ENCODE peak calls at places on chromosomes 3 and 15, in nine cellular contexts. U is OCI-LY7; Q is stomach; O is iPS DF 6.9; Z is adrenal gland; C is spleen; F is tibial nerve; N is ovary; K is effector memory CD4-positive, alpha-beta T cell. H is an unnamed sample. For H3K4me1 and H3K36me3, the result is how much of the 10 kb centered on the place peaks cover.

GRCh38 chr15:70068783-70069565 is 28.7 kb downstream of the TLE3 start:
- DNase-seq in C (no peak), U (no peak), K (no peak), Z (no peak), O (no peak), F (no peak), N (no peak), Q (peak), H (no peak)

GRCh38 chr3:188940213-188940914 is 231.4 kb upstream of the TPRG1 start:
- DNase-seq in F (no peak), O (no peak), N (no peak), U (no peak), C (no peak), Q (no peak), Z (no peak), K (no peak), H (no peak)

GRCh38 chr15:69983696-69984265 is 113.9 kb downstream of the TLE3 start:
- DNase-seq in U (no peak), K (no peak), C (no peak), F (no peak), N (no peak), Z (no peak), O (no peak), Q (no peak), H (no peak)

GRCh38 chr3:94049267-94049666 is 13.4 kb downstream of the DHFR2 start:
- DNase-seq in C (no peak), N (no peak), O (no peak), K (no peak), U (no peak), Z (no peak), Q (no peak), F (no peak), H (no peak)

GRCh38 chr3:23859012-23859743 is 53.4 kb downstream of the UBE2E1 start:
- DNase-seq in O (no peak), U (no peak), C (no peak), Q (no peak), K (no peak), N (peak), Z (peak), F (no peak), H (no peak)

GRCh38 chr3:137642305-137642704 is 121.8 kb upstream of the SOX14 start:
- DNase-seq in N (no peak), K (no peak), U (no peak), O (no peak), C (no peak), Z (no peak), Q (no peak), F (no peak), H (no peak)

GRCh38 chr15:82159922-82160321 is 102.6 kb downstream of the EFL1 start:
- DNase-seq in U (no peak), Q (no peak), O (no peak), Z (peak), F (no peak), C (no peak), N (no peak), K (no peak), H (no peak)

GRCh38 chr15:76973362-76973743 is 21.6 kb upstream of the PSTPIP1 start:
- DNase-seq in C (no peak), O (peak), F (no peak), N (no peak), U (peak), K (peak), Z (no peak), Q (no peak), H (peak)

GRCh38 chr3:149009732-149010131 is 18.4 kb downstream of the GYG1 start:
- DNase-seq in K (peak), U (no peak), F (no peak), N (no peak), O (no peak), C (no peak), Q (no peak), Z (no peak), H (no peak)

GRCh38 chr3:191963182-191963581 is 502.2 kb downstream of the PYDC2 start:
- DNase-seq in Z (no peak), U (no peak), K (no peak), F (no peak), O (peak), N (no peak), Q (no peak), C (no peak), H (no peak)

DNA sequence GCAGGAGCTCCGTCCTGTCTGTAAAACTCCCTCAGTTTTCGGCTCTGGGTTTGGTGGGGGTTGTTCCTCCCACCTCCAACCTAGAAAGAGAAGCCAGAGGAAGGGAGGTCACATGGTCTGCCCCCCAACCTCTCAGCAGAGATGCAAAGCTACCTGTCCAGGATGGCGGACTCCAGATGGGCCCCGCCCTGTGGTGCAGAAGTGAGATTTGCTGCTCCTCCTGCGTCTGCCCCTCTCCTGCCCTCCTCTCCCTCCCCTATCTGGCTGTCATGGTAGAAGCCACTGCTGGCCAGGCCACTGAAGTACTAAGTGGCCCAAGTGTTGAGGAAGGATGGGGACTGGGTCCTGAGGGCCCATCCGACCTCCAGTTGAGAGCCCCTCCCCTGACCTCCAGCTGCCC is 2.1 kb upstream of the SEMA3B start:
- DNase-seq in F (no peak), K (no peak), C (no peak), U (no peak), Z (no peak), Q (no peak), O (no peak), N (peak), H (no peak)
- H3K4me1 ChIP-seq in F (half or more), K (under half), C (under half), U (under half), Z (half or more), Q (half or more), O (under half), N (under half), H (half or more)

DNA sequence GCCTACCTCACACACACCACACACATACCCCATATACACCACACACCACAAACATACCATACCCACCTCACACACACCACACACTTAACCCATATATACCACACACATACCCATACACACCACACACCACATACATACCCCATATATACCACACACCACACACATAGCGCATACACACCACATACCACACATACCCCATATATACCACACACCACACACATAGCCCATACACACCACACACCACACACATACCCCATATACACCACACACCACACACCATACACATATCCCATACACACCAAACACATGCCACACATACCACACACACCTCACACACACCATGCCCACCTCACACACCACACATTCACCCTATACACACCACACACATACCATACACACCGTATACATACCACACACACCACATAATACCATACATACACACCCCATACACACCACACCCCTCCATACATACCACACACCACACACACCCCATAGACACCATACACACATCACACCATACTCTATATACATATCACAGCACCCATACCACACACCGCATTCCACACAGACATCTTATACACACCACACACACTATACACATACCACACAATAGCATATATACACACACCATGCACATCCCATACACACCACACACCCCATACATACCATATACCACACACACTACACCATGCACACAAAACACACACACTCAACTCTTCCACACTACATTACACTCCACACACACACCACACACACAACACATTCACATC is 29.5 kb downstream of the APBA2 start:
- DNase-seq in U (no peak), K (no peak), Q (no peak), Z (no peak), O (no peak), F (no peak), N (no peak), C (peak), H (no peak)
- H3K36me3 ChIP-seq in U (under half), K (under half), Q (under half), Z (under half), O (under half), F (under half), N (under half), C (under half), H (under half)

DNA sequence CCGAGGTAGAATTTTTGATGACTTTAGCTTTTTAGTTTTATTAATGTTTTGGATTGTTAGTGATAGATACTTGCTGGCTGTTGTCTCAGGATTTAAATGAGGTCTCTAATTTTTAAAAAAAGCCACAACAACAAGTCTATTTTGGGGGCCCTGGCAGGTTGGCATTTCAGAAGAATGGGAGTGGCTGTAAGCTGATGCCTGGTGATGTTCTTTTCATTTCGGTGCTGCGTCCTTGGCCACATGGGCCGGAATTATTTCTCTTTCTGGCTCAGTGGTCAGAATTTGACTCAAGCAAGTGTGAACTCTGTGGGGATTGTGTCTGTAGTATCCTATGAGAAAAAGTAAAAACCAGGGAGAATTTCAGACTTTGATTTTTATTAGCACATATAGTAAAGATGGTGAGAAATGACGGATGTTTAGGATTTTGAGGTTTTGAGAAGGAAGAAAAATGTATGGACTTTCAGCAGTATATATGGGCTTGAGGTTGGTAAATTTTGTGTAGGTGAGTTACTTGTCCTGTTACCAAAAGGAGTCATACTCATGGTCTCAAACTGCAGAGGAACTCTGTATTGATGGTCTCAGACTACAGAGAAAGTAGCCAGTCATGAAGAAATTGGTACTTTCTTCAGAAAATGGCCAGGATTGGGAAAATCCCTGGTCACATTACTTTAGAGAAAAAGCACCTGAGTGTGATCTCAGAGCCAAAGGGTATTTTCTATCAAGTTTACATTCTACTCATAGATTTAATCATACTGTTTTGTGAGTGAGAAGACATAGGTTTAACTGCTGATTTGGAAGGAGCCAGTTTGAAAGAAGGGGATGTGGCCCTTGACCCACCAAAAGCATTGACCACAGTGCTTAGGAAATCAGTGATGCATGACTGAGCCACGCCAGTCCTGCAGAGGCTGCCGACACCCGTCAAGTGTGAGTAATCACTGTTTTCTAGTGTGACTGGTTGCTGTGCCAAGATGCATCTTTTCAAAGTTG is 203.3 kb downstream of the AKAP13 start:
- DNase-seq in Z (no peak), N (no peak), F (no peak), Q (peak), C (no peak), O (no peak), U (peak), K (no peak), H (peak)
- H3K27ac ChIP-seq in Z (peak), N (peak), F (peak), Q (peak), C (peak), O (no peak), U (peak), K (peak), H (peak)

GRCh38 chr15:91871797-91872196 is 18.3 kb downstream of the SLCO3A1 start:
- DNase-seq in Z (no peak), F (no peak), Q (no peak), N (no peak), K (no peak), U (no peak), C (no peak), O (no peak), H (no peak)
- H3K4me1 ChIP-seq in Z (under half), F (under half), Q (under half), N (under half), K (under half), U (under half), C (under half), O (under half), H (half or more)

DNA sequence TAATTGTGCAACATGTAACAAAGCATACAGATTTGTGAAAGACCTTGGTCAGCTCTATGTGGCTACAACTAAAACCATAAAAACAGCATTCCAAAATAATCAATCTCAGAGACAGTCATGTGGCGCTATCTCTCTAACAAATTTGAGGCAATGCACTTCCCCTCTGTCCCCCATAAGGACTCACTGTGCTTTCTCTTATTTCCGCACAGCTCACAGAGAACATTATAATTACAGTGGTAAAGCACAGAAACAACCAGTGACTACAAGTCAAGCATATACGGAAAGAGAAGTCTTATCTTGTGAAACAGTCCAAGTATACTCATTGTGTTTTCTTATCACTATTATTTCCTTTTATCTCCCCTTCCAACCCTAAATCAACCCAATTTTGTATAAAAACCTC is 64.3 kb downstream of the RYK start:
- DNase-seq in Q (no peak), O (no peak), U (no peak), C (no peak), K (no peak), N (no peak), F (no peak), Z (no peak), H (no peak)
- H3K36me3 ChIP-seq in Q (under half), O (under half), U (under half), C (half or more), K (under half), N (under half), F (under half), Z (under half), H (under half)

DNA sequence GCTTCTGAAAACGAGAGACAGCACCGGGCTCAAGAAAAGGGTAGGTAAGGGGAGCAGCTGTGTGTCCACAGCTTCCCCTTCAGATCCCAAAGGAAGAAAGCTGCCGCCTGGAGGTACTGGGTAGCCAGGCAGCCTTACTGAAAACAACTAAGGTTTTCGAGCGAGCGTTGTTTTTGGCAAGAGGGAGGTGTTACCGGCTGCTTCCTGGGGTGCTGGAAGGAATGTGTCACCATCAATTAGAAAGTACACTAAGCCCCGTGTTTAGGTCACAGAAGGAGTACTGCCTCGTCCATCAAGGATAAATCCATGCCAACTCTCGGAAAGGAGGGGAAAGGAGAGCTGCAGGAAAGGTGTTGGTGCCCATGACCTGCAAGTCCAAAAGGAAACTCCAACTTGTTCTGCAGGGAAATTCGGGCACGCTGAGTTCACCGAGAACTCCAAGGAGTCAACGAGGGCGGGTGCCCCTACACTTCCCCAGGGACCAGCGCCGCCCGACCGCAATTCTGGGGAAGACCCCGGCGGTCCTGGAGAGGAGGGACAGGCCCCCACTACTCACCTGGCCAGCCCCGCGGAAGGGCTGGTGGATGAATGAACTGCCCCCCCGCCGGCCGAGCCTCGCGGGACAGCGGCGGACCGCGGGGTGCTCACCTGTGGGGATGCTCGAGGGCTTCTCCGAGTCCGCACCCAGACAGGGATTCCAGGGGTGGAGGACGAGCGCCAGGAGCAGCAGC is 586 bp downstream of the PLOD2 start:
- DNase-seq in K (no peak), O (peak), N (peak), U (no peak), F (peak), Z (peak), Q (peak), C (no peak), H (peak)
- H3K27ac ChIP-seq in K (no peak), O (no peak), N (peak), U (no peak), F (peak), Z (peak), Q (peak), C (peak), H (peak)

GRCh38 chr3:63964287-63965073 is 52.3 kb upstream of the SCAANT1 start:
- DNase-seq in U (no peak), O (no peak), F (no peak), N (no peak), Z (no peak), C (no peak), K (no peak), Q (no peak), H (no peak)
- H3K4me1 ChIP-seq in U (under half), O (under half), F (under half), N (under half), Z (under half), C (under half), K (under half), Q (half or more), H (half or more)

GRCh38 chr3:184314700-184315505 is 497 bp downstream of the EIF4G1 start:
- DNase-seq in C (peak), U (peak), N (peak), Z (peak), K (peak), Q (peak), F (peak), O (no peak), H (peak)

GRCh38 chr3:184315871-184316661 is 1.7 kb downstream of the EIF4G1 start:
- DNase-seq in O (no peak), F (no peak), Z (no peak), K (no peak), U (no peak), N (peak), C (no peak), Q (no peak), H (no peak)

GRCh38 chr3:184315506-184315867 is 1.1 kb downstream of the EIF4G1 start:
- DNase-seq in Z (no peak), U (no peak), C (no peak), O (no peak), N (no peak), F (no peak), K (no peak), Q (no peak), H (no peak)

GRCh38 chr3:184317201-184317600 is 2.8 kb downstream of the EIF4G1 start:
- DNase-seq in K (no peak), O (no peak), C (peak), F (no peak), Q (no peak), U (no peak), N (no peak), Z (no peak), H (no peak)

GRCh38 chr3:184316792-184317191 is 2.4 kb downstream of the EIF4G1 start:
- DNase-seq in Q (no peak), Z (no peak), N (no peak), F (no peak), C (no peak), O (no peak), K (no peak), U (no peak), H (no peak)
- H3K36me3 ChIP-seq in Q (half or more), Z (under half), N (under half), F (under half), C (half or more), O (under half), K (under half), U (half or more), H (under half)

GRCh38 chr3:111799951-111800350 is 59.1 kb upstream of the PHLDB2 start:
- DNase-seq in Q (no peak), Z (no peak), N (no peak), F (no peak), U (no peak), K (no peak), C (no peak), O (no peak), H (no peak)
- H3K27ac ChIP-seq in Q (no peak), Z (no peak), N (no peak), F (no peak), U (no peak), K (no peak), C (no peak), O (no peak), H (no peak)

H was measured in lower lobe of right lung.